ENCODE peak calls at places on chromosome 1, in six cellular contexts. V is Daoy; D is pons; R is GM12892; C is stimulated activated naive CD8-positive, alpha-beta T cell treated with anti-CD3 and anti-CD28 coated beads, Interleukin-15, Interleukin-2, amounts not matched to agents 100 U/mL and 50 U/mL, for 24 hours; F is H54. Q is an unnamed sample.

GRCh38 chr1:77371396-77371795 is 89.6 kb downstream of the AK5 start:
- DNase-seq in R (no peak), D (no peak), C (no peak), V (peak), F (no peak), Q (no peak)

GRCh38 chr1:28246427-28246832 is 10.5 kb downstream of the ATP5IF1 start:
- DNase-seq in F (no peak), V (peak), D (peak), C (no peak), R (no peak), Q (no peak)

GRCh38 chr1:147504801-147505303 is 36.4 kb upstream of the BCL9 start:
- DNase-seq in F (no peak), D (no peak), R (no peak), C (no peak), V (peak), Q (no peak)

GRCh38 chr1:227622739-227623475 is 59.6 kb downstream of the ZNF678 start:
- DNase-seq in D (no peak), C (no peak), R (no peak), V (no peak), F (no peak), Q (no peak)

GRCh38 chr1:75245239-75245638 is 111.1 kb downstream of the LHX8 start:
- DNase-seq in V (no peak), D (no peak), R (no peak), C (no peak), F (no peak), Q (no peak)

GRCh38 chr1:84847253-84848247 is 45.5 kb downstream of the LPAR3 start:
- DNase-seq in V (peak), R (no peak), C (peak), F (peak), D (peak), Q (peak)

GRCh38 chr1:49597436-49597835 is 426.3 kb downstream of the AGBL4 start:
- DNase-seq in V (no peak), C (no peak), F (no peak), R (no peak), D (no peak), Q (no peak)

GRCh38 chr1:68011786-68012375 is 38.5 kb downstream of the DIRAS3 start:
- DNase-seq in C (no peak), F (no peak), R (no peak), D (no peak), V (peak), Q (no peak)

GRCh38 chr1:168481586-168481985 is 62.2 kb downstream of the XCL2 start:
- DNase-seq in C (no peak), V (no peak), F (no peak), D (no peak), R (no peak), Q (no peak)

GRCh38 chr1:25080294-25081209 is 150.5 kb upstream of the RUNX3 start:
- DNase-seq in F (no peak), R (no peak), D (peak), C (no peak), V (no peak), Q (peak)

GRCh38 chr1:94934551-94934950 is 7.6 kb upstream of the CNN3 start:
- DNase-seq in R (no peak), C (no peak), D (no peak), F (no peak), V (no peak), Q (no peak)

Q was measured in posterior vena cava.